ENCODE peak calls at places on chromosome 17, in ten cellular contexts. E, H, J, X, Y, U, T, R, O and L are unnamed samples.

GRCh38 chr17:50356892-50357510 is 11.1 kb downstream of the XYLT2 start:
- DNase-seq in Y (no peak), T (no peak), R (no peak), J (no peak), H (no peak), O (no peak), E (no peak), X (no peak), U (no peak), L (no peak)

GRCh38 chr17:65345261-65346060 is 208.3 kb downstream of the RGS9 start:
- DNase-seq in H (no peak), X (no peak), E (no peak), J (no peak), U (peak), R (no peak), T (no peak), Y (no peak), O (peak), L (no peak)

GRCh38 chr17:7393613-7394451 is 493 bp downstream of the PLSCR3 start:
- DNase-seq in J (no peak), U (peak), H (peak), T (no peak), R (peak), O (peak), X (peak), E (no peak), Y (no peak), L (peak)

GRCh38 chr17:40935624-40936023 is 1.8 kb downstream of the KRT23 start:
- DNase-seq in R (no peak), Y (no peak), O (no peak), U (no peak), T (no peak), J (no peak), E (no peak), H (no peak), X (no peak), L (no peak)

GRCh38 chr17:73786286-73786743 is 142.1 kb upstream of the SDK2 start:
- DNase-seq in O (no peak), R (no peak), J (peak), T (no peak), H (no peak), X (peak), E (no peak), U (no peak), Y (no peak), L (no peak)

GRCh38 chr17:34146440-34147043 is 108.5 kb upstream of the CCL2 start:
- DNase-seq in E (peak), J (no peak), Y (no peak), X (peak), R (peak), U (no peak), O (peak), T (peak), H (peak), L (peak)

GRCh38 chr17:45976755-45977505 is 22.1 kb upstream of the STH start:
- DNase-seq in U (peak), Y (no peak), J (no peak), R (no peak), X (no peak), H (no peak), O (peak), E (no peak), T (no peak), L (no peak)

GRCh38 chr17:66942453-66943264 is 21.8 kb upstream of the CACNG4 start:
- DNase-seq in X (peak), O (no peak), U (no peak), E (no peak), Y (no peak), H (no peak), R (no peak), J (no peak), T (no peak), L (no peak)

GRCh38 chr17:4040784-4041183 is 76.5 kb upstream of the ATP2A3 start:
- DNase-seq in R (no peak), O (no peak), Y (no peak), X (no peak), T (no peak), H (no peak), E (no peak), J (no peak), U (no peak), L (no peak)

GRCh38 chr17:79402275-79402674 is 208.6 kb downstream of the RBFOX3 start:
- DNase-seq in X (no peak), E (peak), J (no peak), T (no peak), U (no peak), Y (no peak), R (no peak), H (no peak), O (no peak), L (no peak)

GRCh38 chr17:49121696-49122292 is 10.8 kb upstream of the B4GALNT2 start:
- DNase-seq in H (no peak), Y (no peak), E (no peak), U (no peak), O (no peak), R (no peak), T (no peak), X (no peak), J (no peak), L (no peak)

GRCh38 chr17:74618446-74618845 is 5.1 kb downstream of the CD300E start:
- DNase-seq in H (no peak), O (no peak), Y (no peak), R (no peak), U (no peak), E (no peak), X (no peak), T (no peak), J (no peak), L (no peak)

GRCh38 chr17:29612404-29613370 is 10.0 kb downstream of the CORO6 start:
- DNase-seq in E (no peak), U (no peak), X (no peak), H (no peak), T (no peak), Y (no peak), R (no peak), J (no peak), O (no peak), L (no peak)

GRCh38 chr17:81723651-81724209 is 11.6 kb downstream of the SLC25A10 start:
- DNase-seq in H (no peak), R (no peak), Y (no peak), U (no peak), X (no peak), E (no peak), J (no peak), T (no peak), O (no peak), L (no peak)

GRCh38 chr17:28357901-28358197 is 522 bp upstream of the POLDIP2 start:
- DNase-seq in E (no peak), T (no peak), J (no peak), U (no peak), O (no peak), H (no peak), X (no peak), Y (no peak), R (no peak), L (no peak)

GRCh38 chr17:44533533-44534246 is 23.6 kb upstream of the FZD2 start:
- DNase-seq in H (peak), T (peak), Y (peak), U (peak), R (peak), J (peak), E (peak), X (peak), O (peak), L (peak)

GRCh38 chr17:83056583-83057396 is 22.6 kb upstream of the METRNL start:
- DNase-seq in Y (no peak), T (no peak), U (peak), J (peak), O (no peak), R (no peak), H (no peak), E (no peak), X (no peak), L (no peak)

GRCh38 chr17:81551458-81552243 is 502 bp downstream of the FAAP100 start:
- DNase-seq in R (no peak), Y (no peak), E (no peak), X (peak), T (no peak), H (no peak), J (no peak), U (peak), O (peak), L (peak)

GRCh38 chr17:30920282-30920681 is 1.5 kb upstream of the ADAP2 start:
- DNase-seq in E (no peak), H (no peak), U (peak), J (no peak), Y (no peak), X (peak), R (no peak), O (peak), T (no peak), L (no peak)

GRCh38 chr17:82178499-82179290 is 33.9 kb downstream of the CCDC57 start:
- DNase-seq in U (no peak), E (no peak), O (no peak), H (no peak), Y (no peak), J (no peak), R (no peak), X (no peak), T (no peak), L (no peak)

GRCh38 chr17:40980594-40980993 is 3.5 kb downstream of the KRT40 start:
- DNase-seq in U (no peak), R (no peak), X (no peak), H (no peak), E (no peak), T (peak), J (no peak), Y (peak), O (no peak), L (no peak)

GRCh38 chr17:44909681-44910144 is 5.6 kb downstream of the GFAP start:
- DNase-seq in J (no peak), E (no peak), T (no peak), H (no peak), R (no peak), O (peak), X (no peak), Y (no peak), U (peak), L (no peak)

GRCh38 chr17:28704219-28704858 is 7.3 kb downstream of the PROCA1 start:
- DNase-seq in J (no peak), X (no peak), O (no peak), H (no peak), T (no peak), R (no peak), Y (no peak), E (no peak), U (no peak), L (no peak)

GRCh38 chr17:4852504-4853075 is 19.4 kb downstream of the MINK1 start:
- DNase-seq in O (peak), E (no peak), H (no peak), Y (no peak), R (no peak), X (no peak), J (no peak), U (peak), T (no peak), L (no peak)

GRCh38 chr17:64992325-64992802 is 64.2 kb downstream of the GNA13 start:
- DNase-seq in R (no peak), O (peak), E (no peak), Y (no peak), X (no peak), T (no peak), J (no peak), U (peak), H (no peak), L (peak)

GRCh38 chr17:34254146-34254545 is 939 bp upstream of the CCL2 start:
- DNase-seq in T (no peak), X (no peak), H (no peak), R (no peak), U (peak), E (no peak), J (no peak), O (peak), Y (peak), L (no peak)

GRCh38 chr17:36602030-36602737 is 801 bp downstream of the MRM1 start:
- DNase-seq in T (no peak), H (no peak), E (no peak), J (no peak), R (no peak), O (peak), U (peak), Y (no peak), X (no peak), L (no peak)

GRCh38 chr17:560379-560935 is 154.2 kb downstream of the VPS53 start:
- DNase-seq in R (no peak), E (no peak), J (no peak), Y (no peak), U (peak), H (no peak), X (no peak), O (peak), T (no peak), L (no peak)

GRCh38 chr17:78029697-78030096 is 71.2 kb downstream of the TNRC6C start:
- DNase-seq in H (no peak), T (no peak), R (no peak), E (no peak), U (no peak), X (no peak), Y (no peak), J (no peak), O (no peak), L (no peak)

GRCh38 chr17:68391561-68392268 is 65.6 kb downstream of the WIPI1 start:
- DNase-seq in E (no peak), H (no peak), Y (peak), J (no peak), U (no peak), O (no peak), X (no peak), R (no peak), T (no peak), L (no peak)

GRCh38 chr17:62032480-62032879 is 32.6 kb downstream of the MED13 start:
- DNase-seq in T (no peak), Y (no peak), H (no peak), X (no peak), J (no peak), E (no peak), R (no peak), O (no peak), U (no peak), L (no peak)

GRCh38 chr17:35732806-35733136 is 1.3 kb downstream of the RASL10B start:
- DNase-seq in Y (no peak), H (no peak), E (no peak), J (no peak), X (no peak), T (no peak), O (no peak), R (no peak), U (no peak), L (no peak)

GRCh38 chr17:64385187-64386083 is 5.2 kb downstream of the PECAM1 start:
- DNase-seq in U (peak), J (peak), H (peak), Y (peak), E (no peak), O (peak), T (no peak), R (no peak), X (no peak), L (no peak)

GRCh38 chr17:49287481-49287880 is 56.9 kb upstream of the PHOSPHO1 start:
- DNase-seq in R (no peak), T (no peak), H (no peak), J (no peak), Y (no peak), O (no peak), E (no peak), U (no peak), X (no peak), L (no peak)

GRCh38 chr17:57455063-57455914 is 199.0 kb downstream of the MSI2 start:
- DNase-seq in U (no peak), T (peak), Y (no peak), X (no peak), H (no peak), E (no peak), O (no peak), R (no peak), J (no peak), L (no peak)

GRCh38 chr17:44970136-44970737 is 2.1 kb upstream of the C1QL1 start:
- DNase-seq in J (no peak), T (peak), H (no peak), Y (no peak), X (peak), O (peak), E (no peak), U (peak), R (no peak), L (no peak)

GRCh38 chr17:62855136-62855535 is 47.0 kb upstream of the MARCHF10 start:
- DNase-seq in U (no peak), J (no peak), H (no peak), O (no peak), E (no peak), X (no peak), R (no peak), T (no peak), Y (no peak), L (no peak)